ENCODE peak calls at places on chromosome 1, in four cellular contexts. One of them, this sample, is unnamed.

GRCh38 chr1:13700521-13701273 is 709 bp downstream of the PRDM2 start:
- DNase-seq in cardiac fibroblast: peak
- DNase-seq in PC-3: peak
- DNase-seq in EH: peak
- DNase-seq in this sample: peak

GRCh38 chr1:81802601-81803422 is 2.1 kb downstream of the ADGRL2 start:
- DNase-seq in cardiac fibroblast: peak
- DNase-seq in PC-3: no peak
- DNase-seq in EH: peak
- DNase-seq in this sample: peak

GRCh38 chr1:240635466-240636256 is 23.7 kb upstream of the GREM2 start:
- DNase-seq in cardiac fibroblast: no peak
- DNase-seq in PC-3: no peak
- DNase-seq in EH: peak
- DNase-seq in this sample: peak

GRCh38 chr1:162416909-162417308 is 5.0 kb upstream of the SH2D1B start:
- DNase-seq in cardiac fibroblast: no peak
- DNase-seq in PC-3: no peak
- DNase-seq in EH: no peak
- DNase-seq in this sample: no peak

GRCh38 chr1:154911691-154912550 is 24.6 kb downstream of the PMVK start:
- DNase-seq in cardiac fibroblast: no peak
- DNase-seq in PC-3: no peak
- DNase-seq in EH: no peak
- DNase-seq in this sample: no peak

GRCh38 chr1:208004851-208005250 is 93.9 kb upstream of the CD34 start:
- DNase-seq in cardiac fibroblast: peak
- DNase-seq in PC-3: no peak
- DNase-seq in EH: peak
- DNase-seq in this sample: no peak

GRCh38 chr1:33036051-33036525 is 595 bp downstream of the AK2 start:
- DNase-seq in cardiac fibroblast: no peak
- DNase-seq in PC-3: peak
- DNase-seq in EH: peak
- DNase-seq in this sample: no peak

GRCh38 chr1:157073944-157074685 is 25.5 kb downstream of the ETV3L start:
- DNase-seq in cardiac fibroblast: peak
- DNase-seq in PC-3: peak
- DNase-seq in EH: peak
- DNase-seq in this sample: peak

GRCh38 chr1:6667139-6667538 is 34.5 kb downstream of the DNAJC11 start:
- DNase-seq in cardiac fibroblast: peak
- DNase-seq in PC-3: no peak
- DNase-seq in EH: no peak
- DNase-seq in this sample: no peak

GRCh38 chr1:18608534-18608933 is 22.1 kb upstream of the PAX7 start:
- DNase-seq in cardiac fibroblast: no peak
- DNase-seq in PC-3: peak
- DNase-seq in EH: no peak
- DNase-seq in this sample: no peak